ENCODE peak calls at places on chromosomes 7 and 10, in seven cellular contexts. One of them, this sample, is unnamed.

GRCh38 chr10:75071164-75071489 is 40.3 kb upstream of the SAMD8 start:
- DNase-seq in psoas muscle: no peak
- DNase-seq in H9: no peak
- DNase-seq in kidney epithelial cell: no peak
- DNase-seq in HepG2: no peak
- DNase-seq in GM12865: no peak
- DNase-seq in GM23338: no peak
- DNase-seq in this sample: no peak

GRCh38 chr7:50714851-50715250 is 67.8 kb downstream of the GRB10 start:
- DNase-seq in H9: no peak
- DNase-seq in kidney epithelial cell: no peak
- DNase-seq in psoas muscle: no peak
- DNase-seq in GM12865: no peak
- DNase-seq in HepG2: no peak
- DNase-seq in GM23338: no peak
- DNase-seq in this sample: no peak

GRCh38 chr7:116353614-116354013 is 143.3 kb downstream of the TES start:
- DNase-seq in GM12865: no peak
- DNase-seq in GM23338: no peak
- DNase-seq in H9: no peak
- DNase-seq in psoas muscle: peak; percentile 22
- DNase-seq in kidney epithelial cell: no peak
- DNase-seq in HepG2: no peak
- DNase-seq in this sample: no peak

GRCh38 chr7:14381306-14381705 is 391.8 kb upstream of the ETV1 start:
- DNase-seq in H9: no peak
- DNase-seq in kidney epithelial cell: no peak
- DNase-seq in psoas muscle: no peak
- DNase-seq in GM23338: no peak
- DNase-seq in GM12865: no peak
- DNase-seq in HepG2: no peak
- DNase-seq in this sample: no peak

GRCh38 chr10:28569506-28570159 is 36.7 kb downstream of the WAC start:
- DNase-seq in psoas muscle: no peak
- DNase-seq in kidney epithelial cell: no peak
- DNase-seq in H9: no peak
- DNase-seq in GM12865: no peak
- DNase-seq in HepG2: peak; percentile 66
- DNase-seq in GM23338: no peak
- DNase-seq in this sample: no peak

GRCh38 chr10:47360419-47361040 is 12.4 kb downstream of the RBP3 start:
- DNase-seq in psoas muscle: no peak
- DNase-seq in H9: no peak
- DNase-seq in kidney epithelial cell: no peak
- DNase-seq in GM23338: no peak
- DNase-seq in GM12865: no peak
- DNase-seq in HepG2: no peak
- DNase-seq in this sample: no peak

GRCh38 chr10:77304192-77304591 is 333.4 kb downstream of the KCNMA1 start:
- DNase-seq in GM23338: no peak
- DNase-seq in kidney epithelial cell: no peak
- DNase-seq in psoas muscle: no peak
- DNase-seq in H9: no peak
- DNase-seq in HepG2: no peak
- DNase-seq in GM12865: no peak
- DNase-seq in this sample: no peak

GRCh38 chr7:22137026-22137425 is 191.3 kb upstream of the CDCA7L start:
- DNase-seq in GM12865: no peak
- DNase-seq in psoas muscle: no peak
- DNase-seq in kidney epithelial cell: peak; percentile 9
- DNase-seq in HepG2: no peak
- DNase-seq in GM23338: no peak
- DNase-seq in H9: no peak
- DNase-seq in this sample: no peak

GRCh38 chr7:156534925-156535324 is 105.6 kb upstream of the RNF32 start:
- DNase-seq in GM23338: no peak
- DNase-seq in HepG2: no peak
- DNase-seq in psoas muscle: no peak
- DNase-seq in H9: no peak
- DNase-seq in kidney epithelial cell: no peak
- DNase-seq in GM12865: no peak
- DNase-seq in this sample: no peak

GRCh38 chr7:32500922-32501341 is 5.6 kb downstream of the AVL9 start:
- DNase-seq in GM12865: peak; percentile 20
- DNase-seq in psoas muscle: no peak
- DNase-seq in HepG2: no peak
- DNase-seq in H9: no peak
- DNase-seq in GM23338: no peak
- DNase-seq in kidney epithelial cell: no peak
- DNase-seq in this sample: no peak

GRCh38 chr10:25112016-25112415 is 62.8 kb upstream of the GPR158 start:
- DNase-seq in kidney epithelial cell: no peak
- DNase-seq in GM12865: no peak
- DNase-seq in psoas muscle: no peak
- DNase-seq in HepG2: no peak
- DNase-seq in GM23338: no peak
- DNase-seq in H9: no peak
- DNase-seq in this sample: no peak

GRCh38 chr10:115844592-115844991 is 428.4 kb downstream of the GFRA1 start:
- DNase-seq in H9: no peak
- DNase-seq in kidney epithelial cell: no peak
- DNase-seq in HepG2: no peak
- DNase-seq in psoas muscle: no peak
- DNase-seq in GM12865: no peak
- DNase-seq in GM23338: no peak
- DNase-seq in this sample: no peak

GRCh38 chr7:87507446-87507845 is 32.0 kb upstream of the ABCB4 start:
- DNase-seq in GM23338: peak; percentile 51
- DNase-seq in psoas muscle: no peak
- DNase-seq in kidney epithelial cell: no peak
- DNase-seq in GM12865: no peak
- DNase-seq in HepG2: peak; percentile 16
- DNase-seq in H9: no peak
- DNase-seq in this sample: no peak
- TF ChIP-seq CTCF in GM23338: peak; percentile 46
- TF ChIP-seq CTCF in psoas muscle: no peak
- TF ChIP-seq CTCF in kidney epithelial cell: peak; percentile 13
- TF ChIP-seq CTCF in GM12865: no peak
- TF ChIP-seq CTCF in HepG2: peak; percentile 68
- TF ChIP-seq CTCF in H9: peak; percentile 57
- TF ChIP-seq CTCF in this sample: no peak

DNA sequence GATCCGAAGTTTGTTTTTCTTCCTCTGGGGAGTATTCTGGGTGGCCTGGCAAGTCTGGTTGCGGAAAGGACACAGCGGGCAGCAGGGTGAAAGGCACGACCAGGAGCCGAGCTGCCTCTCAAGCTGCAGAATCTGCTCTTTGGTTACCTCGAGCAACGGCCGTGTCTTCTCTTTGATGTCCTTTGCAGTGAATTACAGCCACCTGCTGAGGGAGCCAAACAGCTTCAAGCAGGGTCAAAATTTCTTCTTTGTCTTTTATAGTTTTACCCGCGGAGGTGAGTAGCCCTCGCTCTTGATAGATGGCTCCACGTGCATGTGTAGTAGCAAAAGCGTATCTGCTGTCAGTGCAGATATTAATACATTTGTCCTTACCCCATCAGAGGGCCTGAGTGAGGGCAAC is 177.3 kb upstream of the MBL2 start:
- DNase-seq in psoas muscle: no peak
- DNase-seq in HepG2: peak; percentile 32
- DNase-seq in kidney epithelial cell: no peak
- DNase-seq in GM23338: peak; percentile 77
- DNase-seq in GM12865: peak; percentile 42
- DNase-seq in H9: peak; percentile 69
- DNase-seq in this sample: no peak
- TF ChIP-seq CTCF in psoas muscle: no peak
- TF ChIP-seq CTCF in HepG2: peak; percentile 76
- TF ChIP-seq CTCF in kidney epithelial cell: peak; percentile 60
- TF ChIP-seq CTCF in GM23338: peak; percentile 59
- TF ChIP-seq CTCF in GM12865: peak; percentile 22
- TF ChIP-seq CTCF in H9: peak; percentile 53
- TF ChIP-seq CTCF in this sample: no peak

DNA sequence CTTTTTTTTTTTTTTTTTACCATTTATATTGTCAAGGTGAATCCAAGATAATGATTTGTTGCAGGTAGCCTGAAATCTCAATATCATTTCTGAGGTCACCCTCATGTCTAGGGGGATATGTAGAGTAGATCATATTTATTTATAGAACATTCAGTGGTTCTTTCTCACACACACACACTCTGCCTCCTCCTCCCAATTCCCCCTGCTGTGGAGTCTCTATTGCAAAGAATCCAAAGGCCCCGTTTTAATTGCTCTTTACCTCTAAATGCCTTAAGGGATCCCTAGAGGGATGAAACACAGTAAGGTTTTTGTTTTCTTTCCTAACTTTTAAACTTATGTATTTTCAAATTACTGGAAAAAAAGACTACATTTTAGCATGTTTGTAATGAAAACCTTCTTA is 170.0 kb downstream of the PRKG1 start:
- DNase-seq in GM23338: peak; percentile 62
- DNase-seq in GM12865: no peak
- DNase-seq in HepG2: no peak
- DNase-seq in psoas muscle: no peak
- DNase-seq in kidney epithelial cell: no peak
- DNase-seq in H9: no peak
- DNase-seq in this sample: no peak
- TF ChIP-seq CTCF in GM23338: no peak
- TF ChIP-seq CTCF in GM12865: no peak
- TF ChIP-seq CTCF in HepG2: no peak
- TF ChIP-seq CTCF in psoas muscle: no peak
- TF ChIP-seq CTCF in kidney epithelial cell: no peak
- TF ChIP-seq CTCF in H9: no peak
- TF ChIP-seq CTCF in this sample: no peak

GRCh38 chr7:3434611-3435010 is 133.6 kb downstream of the SDK1 start:
- DNase-seq in psoas muscle: no peak
- DNase-seq in H9: no peak
- DNase-seq in HepG2: no peak
- DNase-seq in kidney epithelial cell: no peak
- DNase-seq in GM12865: no peak
- DNase-seq in GM23338: peak; percentile 27
- DNase-seq in this sample: no peak
- TF ChIP-seq CTCF in psoas muscle: no peak
- TF ChIP-seq CTCF in H9: peak; percentile 31
- TF ChIP-seq CTCF in HepG2: no peak
- TF ChIP-seq CTCF in kidney epithelial cell: peak; percentile 4
- TF ChIP-seq CTCF in GM12865: no peak
- TF ChIP-seq CTCF in GM23338: peak; percentile 28
- TF ChIP-seq CTCF in this sample: no peak

This sample was measured in activated B cell treated with CpG ODN at 0.5 μM for 24 hours.